ENCODE peak calls at places on chromosomes 2 and 18, in four cellular contexts. X, Y, L and D are unnamed samples.

GRCh38 chr18:8972116-8972515 is 130.4 kb upstream of the NDUFV2 start:
- DNase-seq in X (no peak), Y (no peak), L (no peak), D (no peak)

GRCh38 chr2:96245609-96246390 is 20.0 kb downstream of the TMEM127 start:
- DNase-seq in X (no peak), L (no peak), Y (no peak), D (no peak)

GRCh38 chr18:3792711-3793110 is 342.7 kb downstream of the TGIF1 start:
- DNase-seq in Y (no peak), L (no peak), X (no peak), D (no peak)

GRCh38 chr18:10508546-10508945 is 17.3 kb upstream of the NAPG start:
- DNase-seq in L (no peak), Y (no peak), X (no peak), D (no peak)

GRCh38 chr2:108161298-108161697 is 78.5 kb upstream of the SULT1C3 start:
- DNase-seq in Y (no peak), L (no peak), X (no peak), D (no peak)

GRCh38 chr2:168758970-168759820 is 43.2 kb upstream of the NOSTRIN start:
- DNase-seq in L (peak; percentile 49), X (peak; percentile 56), Y (peak; percentile 21), D (peak; percentile 22)

GRCh38 chr2:240615830-240616547 is 9.3 kb upstream of the GPR35 start:
- DNase-seq in Y (no peak), L (no peak), X (no peak), D (peak; percentile 41)

GRCh38 chr2:203909192-203909945 is 27.2 kb upstream of the ICOS start:
- DNase-seq in L (peak; percentile 22), X (peak; percentile 8), Y (peak; percentile 16), D (no peak)

GRCh38 chr2:66237470-66238354 is 197.2 kb upstream of the MEIS1 start:
- DNase-seq in L (no peak), Y (no peak), X (no peak), D (no peak)

GRCh38 chr2:117436697-117437096 is 377.8 kb upstream of the DDX18 start:
- DNase-seq in X (no peak), Y (no peak), L (no peak), D (no peak)

GRCh38 chr18:10453885-10454772 is at the start of gene APCDD1:
- DNase-seq in X (no peak), Y (no peak), L (no peak), D (no peak)

GRCh38 chr2:207847807-207848544 is 78.3 kb upstream of the FZD5 start:
- DNase-seq in Y (no peak), X (peak; percentile 92), L (peak; percentile 18), D (no peak)

GRCh38 chr18:73283788-73284187 is 416.0 kb upstream of the NETO1 start:
- DNase-seq in L (no peak), X (no peak), Y (no peak), D (no peak)

GRCh38 chr2:219969508-219969907 is 342.1 kb downstream of the SLC4A3 start:
- DNase-seq in Y (no peak), X (no peak), L (no peak), D (no peak)

GRCh38 chr2:168470188-168470879 is 14.3 kb downstream of the CERS6 start:
- DNase-seq in Y (no peak), L (no peak), X (no peak), D (no peak)

GRCh38 chr2:216897561-216898203 is 37.8 kb upstream of the TNP1 start:
- DNase-seq in X (no peak), Y (no peak), L (no peak), D (no peak)

GRCh38 chr18:62523631-62524442 is 1.0 kb downstream of the ZCCHC2 start:
- DNase-seq in Y (peak; percentile 48), X (peak; percentile 36), L (no peak), D (peak; percentile 25)

GRCh38 chr2:239468491-239469017 is 67.7 kb upstream of the HDAC4 start:
- DNase-seq in Y (no peak), L (no peak), X (no peak), D (no peak)